ENCODE peak calls at places on chromosomes 3 and 15, in five cellular contexts. One of them, this sample, is unnamed.

GRCh38 chr15:56929389-56929788 is 10.9 kb downstream of the TCF12 start:
- DNase-seq in bronchial epithelial cell: peak
- DNase-seq in AG04450: no peak
- DNase-seq in WTC11: no peak
- DNase-seq in AG09309: no peak
- DNase-seq in this sample: no peak

GRCh38 chr15:64694816-64695215 is 80.6 kb downstream of the RBPMS2 start:
- DNase-seq in bronchial epithelial cell: no peak
- DNase-seq in WTC11: no peak
- DNase-seq in AG09309: no peak
- DNase-seq in AG04450: no peak
- DNase-seq in this sample: no peak

GRCh38 chr3:107557743-107558142 is 35.0 kb downstream of the BBX start:
- DNase-seq in AG04450: no peak
- DNase-seq in bronchial epithelial cell: no peak
- DNase-seq in AG09309: no peak
- DNase-seq in WTC11: no peak
- DNase-seq in this sample: no peak

GRCh38 chr3:69197922-69198540 is 75.6 kb upstream of the LMOD3 start:
- DNase-seq in AG09309: no peak
- DNase-seq in bronchial epithelial cell: no peak
- DNase-seq in WTC11: no peak
- DNase-seq in AG04450: no peak
- DNase-seq in this sample: no peak

GRCh38 chr15:99542828-99543227 is 23.0 kb upstream of the MEF2A start:
- DNase-seq in AG04450: no peak
- DNase-seq in WTC11: no peak
- DNase-seq in bronchial epithelial cell: peak
- DNase-seq in AG09309: no peak
- DNase-seq in this sample: no peak

GRCh38 chr15:52678468-52679231 is 538 bp downstream of the ATOSA start:
- DNase-seq in AG09309: no peak
- DNase-seq in bronchial epithelial cell: peak
- DNase-seq in AG04450: peak
- DNase-seq in WTC11: peak
- DNase-seq in this sample: peak

GRCh38 chr3:150384517-150385212 is 23.4 kb upstream of the TSC22D2 start:
- DNase-seq in AG04450: no peak
- DNase-seq in AG09309: no peak
- DNase-seq in WTC11: peak
- DNase-seq in bronchial epithelial cell: no peak
- DNase-seq in this sample: peak

GRCh38 chr3:36903119-36903882 is 41.6 kb downstream of the TRANK1 start:
- DNase-seq in AG09309: no peak
- DNase-seq in bronchial epithelial cell: no peak
- DNase-seq in AG04450: no peak
- DNase-seq in WTC11: no peak
- DNase-seq in this sample: no peak

GRCh38 chr3:73291541-73291940 is 230.1 kb downstream of the EBLN2 start:
- DNase-seq in AG09309: no peak
- DNase-seq in AG04450: no peak
- DNase-seq in bronchial epithelial cell: no peak
- DNase-seq in WTC11: peak
- DNase-seq in this sample: no peak

GRCh38 chr3:115975353-115975752 is 352.0 kb downstream of the GAP43 start:
- DNase-seq in bronchial epithelial cell: peak
- DNase-seq in AG09309: peak
- DNase-seq in WTC11: no peak
- DNase-seq in AG04450: peak
- DNase-seq in this sample: no peak

GRCh38 chr3:13140596-13140995 is 67.4 kb upstream of the IQSEC1 start:
- DNase-seq in bronchial epithelial cell: no peak
- DNase-seq in AG09309: no peak
- DNase-seq in WTC11: no peak
- DNase-seq in AG04450: no peak
- DNase-seq in this sample: no peak

GRCh38 chr15:41773729-41774061 is 589 bp upstream of the MAPKBP1 start:
- DNase-seq in AG04450: no peak
- DNase-seq in AG09309: no peak
- DNase-seq in WTC11: no peak
- DNase-seq in bronchial epithelial cell: peak
- DNase-seq in this sample: no peak

GRCh38 chr3:19641408-19641807 is 292.6 kb downstream of the EFHB start:
- DNase-seq in AG09309: no peak
- DNase-seq in bronchial epithelial cell: no peak
- DNase-seq in WTC11: no peak
- DNase-seq in AG04450: no peak
- DNase-seq in this sample: no peak

GRCh38 chr3:49471856-49472495 is 1.9 kb downstream of the DAG1 start:
- DNase-seq in AG04450: no peak
- DNase-seq in WTC11: no peak
- DNase-seq in AG09309: no peak
- DNase-seq in bronchial epithelial cell: no peak
- DNase-seq in this sample: no peak

GRCh38 chr3:72161870-72162617 is 377.1 kb upstream of the PROK2 start:
- DNase-seq in AG04450: no peak
- DNase-seq in AG09309: no peak
- DNase-seq in bronchial epithelial cell: peak
- DNase-seq in WTC11: no peak
- DNase-seq in this sample: no peak

GRCh38 chr3:178982138-178982537 is 89.5 kb downstream of the ZMAT3 start:
- DNase-seq in WTC11: no peak
- DNase-seq in AG04450: no peak
- DNase-seq in AG09309: no peak
- DNase-seq in bronchial epithelial cell: peak
- DNase-seq in this sample: no peak

DNA sequence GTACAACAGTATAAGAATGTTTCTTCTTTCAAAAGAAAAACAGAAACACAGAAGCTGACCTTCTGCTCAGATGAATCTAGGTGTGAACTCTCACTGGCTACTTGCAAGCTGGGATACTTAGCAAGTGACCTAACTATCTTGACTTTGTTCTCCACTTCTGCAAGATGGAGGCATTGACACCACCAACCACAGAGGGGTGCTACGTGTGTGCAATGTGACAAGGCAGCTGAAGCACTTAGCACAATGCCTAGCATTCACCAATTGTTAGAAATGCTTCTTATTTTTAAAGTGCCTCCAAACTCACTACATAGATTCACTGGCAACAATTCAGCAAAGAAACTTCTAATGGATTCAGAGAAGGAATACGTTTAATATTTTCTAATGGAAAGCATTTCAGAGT is 331.4 kb upstream of the WNT5A start:
- DNase-seq in WTC11: no peak
- DNase-seq in bronchial epithelial cell: peak
- DNase-seq in AG09309: no peak
- DNase-seq in AG04450: no peak
- DNase-seq in this sample: no peak
- TF ChIP-seq CTCF in WTC11: no peak
- TF ChIP-seq CTCF in bronchial epithelial cell: peak
- TF ChIP-seq CTCF in AG09309: no peak
- TF ChIP-seq CTCF in AG04450: peak
- TF ChIP-seq CTCF in this sample: no peak

DNA sequence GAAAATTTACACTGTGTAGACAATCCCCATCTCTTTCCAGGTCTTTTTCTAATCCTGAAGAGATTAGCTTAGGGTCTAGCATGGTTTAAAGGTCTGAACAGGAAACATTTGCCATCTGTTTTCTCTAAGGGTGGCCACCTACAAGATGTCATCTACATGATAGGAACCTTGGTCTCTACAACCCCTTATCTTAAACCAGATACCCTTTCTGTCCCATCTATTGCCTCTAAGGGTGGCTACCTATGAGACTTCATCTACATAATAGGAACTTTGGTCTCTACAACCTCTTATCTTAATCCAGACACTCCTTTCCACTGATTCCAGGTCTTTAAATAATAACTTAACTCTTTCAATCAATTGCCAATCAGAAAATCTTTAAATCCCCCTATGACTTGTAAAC is 604.9 kb downstream of the TUSC7 start:
- DNase-seq in AG04450: no peak
- DNase-seq in bronchial epithelial cell: no peak
- DNase-seq in WTC11: no peak
- DNase-seq in AG09309: no peak
- DNase-seq in this sample: no peak
- TF ChIP-seq CTCF in AG04450: no peak
- TF ChIP-seq CTCF in bronchial epithelial cell: no peak
- TF ChIP-seq CTCF in WTC11: no peak
- TF ChIP-seq CTCF in AG09309: no peak
- TF ChIP-seq CTCF in this sample: no peak

GRCh38 chr3:169367016-169367415 is 296.5 kb downstream of the MECOM start:
- DNase-seq in bronchial epithelial cell: no peak
- DNase-seq in AG04450: no peak
- DNase-seq in AG09309: no peak
- DNase-seq in WTC11: no peak
- DNase-seq in this sample: no peak

GRCh38 chr3:169362261-169362660 is 301.3 kb downstream of the MECOM start:
- DNase-seq in bronchial epithelial cell: no peak
- DNase-seq in WTC11: no peak
- DNase-seq in AG04450: no peak
- DNase-seq in AG09309: no peak
- DNase-seq in this sample: no peak

GRCh38 chr3:169365993-169366915 is 297.3 kb downstream of the MECOM start:
- DNase-seq in bronchial epithelial cell: peak
- DNase-seq in WTC11: no peak
- DNase-seq in AG09309: no peak
- DNase-seq in AG04450: no peak
- DNase-seq in this sample: no peak

GRCh38 chr3:169363318-169363717 is 300.2 kb downstream of the MECOM start:
- DNase-seq in AG09309: no peak
- DNase-seq in WTC11: no peak
- DNase-seq in AG04450: no peak
- DNase-seq in bronchial epithelial cell: no peak
- DNase-seq in this sample: no peak

GRCh38 chr3:169362872-169363271 is 300.6 kb downstream of the MECOM start:
- DNase-seq in bronchial epithelial cell: no peak
- DNase-seq in WTC11: no peak
- DNase-seq in AG04450: no peak
- DNase-seq in AG09309: no peak
- DNase-seq in this sample: no peak
- TF ChIP-seq CTCF in bronchial epithelial cell: no peak
- TF ChIP-seq CTCF in WTC11: no peak
- TF ChIP-seq CTCF in AG04450: peak
- TF ChIP-seq CTCF in AG09309: no peak
- TF ChIP-seq CTCF in this sample: no peak

GRCh38 chr15:79863886-79864285 is 32.9 kb downstream of the MTHFS start:
- DNase-seq in AG04450: no peak
- DNase-seq in AG09309: no peak
- DNase-seq in bronchial epithelial cell: peak
- DNase-seq in WTC11: no peak
- DNase-seq in this sample: no peak

GRCh38 chr15:79853492-79854328 is 43.1 kb downstream of the MTHFS start:
- DNase-seq in AG09309: peak
- DNase-seq in WTC11: peak
- DNase-seq in AG04450: peak
- DNase-seq in bronchial epithelial cell: peak
- DNase-seq in this sample: peak

GRCh38 chr15:79858469-79858868 is 38.3 kb downstream of the MTHFS start:
- DNase-seq in AG04450: no peak
- DNase-seq in WTC11: no peak
- DNase-seq in AG09309: no peak
- DNase-seq in bronchial epithelial cell: no peak
- DNase-seq in this sample: no peak
- TF ChIP-seq CTCF in AG04450: no peak
- TF ChIP-seq CTCF in WTC11: no peak
- TF ChIP-seq CTCF in AG09309: no peak
- TF ChIP-seq CTCF in bronchial epithelial cell: no peak
- TF ChIP-seq CTCF in this sample: no peak

GRCh38 chr15:92020207-92020606 is 166.7 kb downstream of the SLCO3A1 start:
- DNase-seq in AG09309: no peak
- DNase-seq in bronchial epithelial cell: no peak
- DNase-seq in WTC11: no peak
- DNase-seq in AG04450: no peak
- DNase-seq in this sample: no peak
- TF ChIP-seq CTCF in AG09309: no peak
- TF ChIP-seq CTCF in bronchial epithelial cell: no peak
- TF ChIP-seq CTCF in WTC11: no peak
- TF ChIP-seq CTCF in AG04450: no peak
- TF ChIP-seq CTCF in this sample: no peak

DNA sequence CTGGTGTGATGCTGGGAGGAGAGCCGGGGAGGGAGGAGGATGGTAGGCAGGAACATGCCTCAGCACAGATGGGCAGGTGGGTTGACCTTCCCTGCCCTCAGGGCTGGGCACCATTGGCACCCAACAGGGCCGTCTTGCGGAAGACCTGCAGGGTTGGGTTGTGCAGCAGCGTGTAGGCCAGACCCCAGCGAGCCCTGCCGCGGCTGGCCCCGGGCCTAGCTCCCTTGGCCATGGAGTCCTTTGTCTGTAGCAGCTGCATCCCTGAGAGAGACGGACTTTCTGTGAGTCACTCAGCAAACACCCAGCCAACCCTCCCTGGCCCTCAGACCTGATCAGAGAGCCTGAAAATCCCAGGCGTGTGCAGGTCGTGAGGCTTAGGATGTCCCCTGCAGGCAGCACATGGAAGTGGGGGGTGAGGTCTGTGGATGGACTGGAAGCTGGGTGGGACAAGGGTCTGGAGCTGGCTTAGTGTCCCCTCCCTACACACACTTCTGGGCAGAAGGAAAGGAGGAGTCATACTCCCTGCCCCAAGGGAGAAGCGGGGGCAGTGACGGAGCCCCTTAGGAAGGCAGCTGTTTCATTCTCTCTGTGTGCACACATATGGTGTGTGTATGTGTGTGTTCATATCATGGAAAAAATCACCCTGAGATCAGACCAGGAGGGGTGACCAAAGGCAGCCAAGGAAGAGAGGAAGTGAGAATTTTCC is 6.6 kb downstream of the ISLR start:
- DNase-seq in AG09309: no peak
- DNase-seq in bronchial epithelial cell: no peak
- DNase-seq in AG04450: no peak
- DNase-seq in WTC11: no peak
- DNase-seq in this sample: no peak
- TF ChIP-seq CTCF in AG09309: no peak
- TF ChIP-seq CTCF in bronchial epithelial cell: no peak
- TF ChIP-seq CTCF in AG04450: peak
- TF ChIP-seq CTCF in WTC11: no peak
- TF ChIP-seq CTCF in this sample: no peak

DNA sequence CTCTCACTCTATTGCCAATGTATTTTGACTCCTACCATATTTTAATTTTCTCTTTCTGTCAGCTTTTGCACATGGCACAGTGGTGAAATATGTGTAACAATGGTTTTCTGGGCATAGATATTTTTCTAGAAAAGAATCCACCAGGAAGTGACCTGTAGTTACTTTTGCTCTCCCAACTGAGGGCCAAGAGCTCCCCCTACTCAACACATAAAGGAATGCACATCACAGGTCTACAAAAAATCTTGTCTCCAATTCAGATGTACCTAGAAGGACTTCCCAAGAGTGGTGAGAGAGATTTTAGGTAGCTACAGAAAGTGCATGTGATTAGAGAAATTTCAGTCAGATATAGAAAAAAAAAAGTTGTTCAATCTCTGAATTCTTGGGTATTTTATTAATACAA is 15.6 kb downstream of the CPA3 start:
- DNase-seq in bronchial epithelial cell: no peak
- DNase-seq in AG04450: no peak
- DNase-seq in WTC11: peak
- DNase-seq in AG09309: no peak
- DNase-seq in this sample: peak
- TF ChIP-seq CTCF in bronchial epithelial cell: no peak
- TF ChIP-seq CTCF in AG04450: no peak
- TF ChIP-seq CTCF in WTC11: peak
- TF ChIP-seq CTCF in AG09309: no peak
- TF ChIP-seq CTCF in this sample: no peak

GRCh38 chr3:119600732-119601131 is 3.0 kb downstream of the PLA1A start:
- DNase-seq in bronchial epithelial cell: no peak
- DNase-seq in WTC11: peak
- DNase-seq in AG09309: no peak
- DNase-seq in AG04450: no peak
- DNase-seq in this sample: peak
- TF ChIP-seq CTCF in bronchial epithelial cell: peak
- TF ChIP-seq CTCF in WTC11: peak
- TF ChIP-seq CTCF in AG09309: peak
- TF ChIP-seq CTCF in AG04450: peak
- TF ChIP-seq CTCF in this sample: peak